ENCODE peak calls at places on chromosome 13, in four cellular contexts. One of them, this sample, is unnamed.

GRCh38 chr13:41700790-41701310 is 243.5 kb downstream of the RGCC start:
- DNase-seq in HepG2: no peak
- DNase-seq in HCT116: no peak
- DNase-seq in K562: peak; percentile 8
- DNase-seq in this sample: no peak

GRCh38 chr13:20658451-20658850 is 45.0 kb upstream of the IL17D start:
- DNase-seq in HepG2: no peak
- DNase-seq in HCT116: no peak
- DNase-seq in K562: no peak
- DNase-seq in this sample: no peak

GRCh38 chr13:33153421-33154381 is 131.9 kb downstream of the STARD13 start:
- DNase-seq in HepG2: peak; percentile 10
- DNase-seq in HCT116: no peak
- DNase-seq in K562: no peak
- DNase-seq in this sample: no peak

GRCh38 chr13:24185591-24186232 is 25.2 kb downstream of the SPATA13 start:
- DNase-seq in HepG2: no peak
- DNase-seq in HCT116: no peak
- DNase-seq in K562: no peak
- DNase-seq in this sample: no peak

GRCh38 chr13:61286148-61286745 is 129.4 kb downstream of the PCDH20 start:
- DNase-seq in HepG2: peak; percentile 2
- DNase-seq in HCT116: peak; percentile 16
- DNase-seq in K562: no peak
- DNase-seq in this sample: no peak

GRCh38 chr13:96229356-96229755 is 139.4 kb downstream of the HS6ST3 start:
- DNase-seq in HepG2: peak; percentile 21
- DNase-seq in HCT116: peak; percentile 48
- DNase-seq in K562: peak; percentile 8
- DNase-seq in this sample: peak; percentile 2

GRCh38 chr13:110816500-110816899 is 98.4 kb downstream of the ANKRD10 start:
- DNase-seq in HepG2: no peak
- DNase-seq in HCT116: no peak
- DNase-seq in K562: no peak
- DNase-seq in this sample: no peak

GRCh38 chr13:99028890-99029289 is 51.0 kb upstream of the DOCK9 start:
- DNase-seq in HepG2: no peak
- DNase-seq in HCT116: no peak
- DNase-seq in K562: peak; percentile 35
- DNase-seq in this sample: no peak

GRCh38 chr13:113658836-113659235 is 838 bp upstream of the ATP4B start:
- DNase-seq in HepG2: no peak
- DNase-seq in HCT116: no peak
- DNase-seq in K562: no peak
- DNase-seq in this sample: no peak

GRCh38 chr13:95492044-95492801 is 60.3 kb upstream of the CLDN10 start:
- DNase-seq in HepG2: no peak
- DNase-seq in HCT116: no peak
- DNase-seq in K562: no peak
- DNase-seq in this sample: no peak

GRCh38 chr13:97853550-97853949 is 99.9 kb upstream of the IPO5 start:
- DNase-seq in HepG2: no peak
- DNase-seq in HCT116: no peak
- DNase-seq in K562: no peak
- DNase-seq in this sample: no peak

GRCh38 chr13:90890435-90890834 is 457.1 kb upstream of the MIR17HG start:
- DNase-seq in HepG2: no peak
- DNase-seq in HCT116: no peak
- DNase-seq in K562: no peak
- DNase-seq in this sample: no peak

GRCh38 chr13:79810671-79811070 is 329.7 kb downstream of the NDFIP2 start:
- DNase-seq in HepG2: no peak
- DNase-seq in HCT116: no peak
- DNase-seq in K562: no peak
- DNase-seq in this sample: no peak
- TF ChIP-seq TCF7L2 in HepG2: no peak
- TF ChIP-seq TCF7L2 in HCT116: no peak
- TF ChIP-seq TCF7L2 in K562: no peak
- TF ChIP-seq TCF7L2 in this sample: peak; percentile 68

GRCh38 chr13:44313674-44314073 is 60.0 kb upstream of the SERP2 start:
- DNase-seq in HepG2: no peak
- DNase-seq in HCT116: peak; percentile 93
- DNase-seq in K562: no peak
- DNase-seq in this sample: peak; percentile 80
- TF ChIP-seq TCF7L2 in HepG2: no peak
- TF ChIP-seq TCF7L2 in HCT116: peak; percentile 38
- TF ChIP-seq TCF7L2 in K562: no peak
- TF ChIP-seq TCF7L2 in this sample: no peak

DNA sequence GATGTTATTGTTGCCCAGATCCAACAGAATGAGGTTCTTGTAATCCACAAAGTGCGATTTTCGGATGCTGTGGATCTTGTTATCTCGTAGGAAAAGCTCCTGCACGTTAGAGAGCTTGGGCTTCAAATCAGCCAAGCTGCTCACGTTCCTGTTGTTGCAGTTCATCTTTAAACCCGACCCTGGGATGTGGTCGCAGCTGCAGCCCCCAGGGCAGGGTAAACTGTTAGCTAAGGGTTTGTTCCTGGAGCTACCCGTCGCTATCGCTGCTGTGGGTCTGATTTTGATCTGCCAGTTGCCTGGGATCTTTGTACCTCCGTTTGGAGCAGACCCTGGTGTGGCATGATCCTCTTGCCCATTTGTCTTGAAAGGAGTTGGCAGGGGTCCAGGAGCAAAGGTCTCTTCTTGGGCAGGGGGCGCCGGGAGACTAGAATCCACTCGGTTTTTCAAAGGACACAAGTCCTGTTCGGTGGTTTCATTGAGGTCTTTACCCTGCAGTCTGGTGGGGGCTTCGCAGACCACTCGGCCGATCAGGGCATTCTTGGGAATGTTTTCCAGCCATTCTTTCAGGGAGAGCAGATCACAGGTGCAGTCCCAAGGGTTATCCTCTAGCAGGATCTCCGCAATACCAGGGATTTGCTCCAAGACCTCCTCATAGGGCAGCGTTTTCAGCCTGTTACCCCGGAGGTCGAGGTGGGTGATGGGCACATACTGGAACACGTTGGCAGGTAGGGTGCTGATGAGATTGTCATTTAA is 1.8 kb downstream of the SLITRK1 start:
- DNase-seq in HepG2: no peak
- DNase-seq in HCT116: no peak
- DNase-seq in K562: no peak
- DNase-seq in this sample: no peak
- TF ChIP-seq TCF7L2 in HepG2: no peak
- TF ChIP-seq TCF7L2 in HCT116: no peak
- TF ChIP-seq TCF7L2 in K562: no peak
- TF ChIP-seq TCF7L2 in this sample: no peak

DNA sequence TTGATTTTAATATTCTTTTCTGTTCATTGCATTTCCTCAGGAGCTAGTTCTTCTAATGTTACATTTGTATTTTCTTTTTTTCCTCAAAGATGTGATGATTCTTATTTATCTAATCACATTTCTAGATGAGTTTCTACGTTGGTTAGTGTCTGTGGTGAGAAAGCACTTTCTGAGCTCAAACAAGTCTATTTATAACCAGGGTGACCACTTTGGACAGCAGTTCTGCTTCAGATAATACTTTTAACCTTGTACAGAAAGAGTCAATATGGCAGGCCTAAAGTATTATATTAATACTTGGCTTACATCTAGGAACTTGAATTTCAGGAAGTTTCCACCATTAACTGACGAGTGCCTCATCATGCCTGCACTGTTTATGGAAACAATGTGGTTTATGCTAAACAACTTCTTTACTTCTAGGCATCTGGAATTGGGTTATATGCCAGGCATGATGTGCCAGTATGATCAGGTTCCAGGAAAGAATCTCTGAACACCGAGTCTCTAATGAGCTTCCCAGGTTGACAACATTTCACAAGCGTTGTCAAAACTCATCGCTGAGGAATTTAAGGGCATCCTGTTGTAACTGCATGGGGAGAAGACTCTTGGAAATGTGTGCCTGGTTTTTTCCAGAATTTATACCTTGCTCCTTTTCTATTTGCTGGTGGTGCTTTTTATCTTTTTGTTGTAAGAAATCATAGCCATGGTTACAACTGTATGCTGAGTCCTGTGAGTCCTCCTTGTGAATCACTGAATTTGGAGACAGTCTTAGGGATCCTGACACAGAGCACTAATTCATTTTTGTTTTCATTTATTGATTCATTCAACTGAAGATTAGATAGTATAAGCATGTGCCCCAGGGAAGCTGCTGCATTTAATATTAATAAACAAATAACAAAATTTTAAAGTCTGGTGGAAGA is 344.4 kb upstream of the PCDH9 start:
- DNase-seq in HepG2: no peak
- DNase-seq in HCT116: no peak
- DNase-seq in K562: no peak
- DNase-seq in this sample: no peak
- TF ChIP-seq TCF7L2 in HepG2: no peak
- TF ChIP-seq TCF7L2 in HCT116: no peak
- TF ChIP-seq TCF7L2 in K562: no peak
- TF ChIP-seq TCF7L2 in this sample: no peak

GRCh38 chr13:27379694-27380596 is 44.5 kb upstream of the GTF3A start:
- DNase-seq in HepG2: peak; percentile 60
- DNase-seq in HCT116: peak; percentile 58
- DNase-seq in K562: peak; percentile 66
- DNase-seq in this sample: no peak
- TF ChIP-seq TCF7L2 in HepG2: no peak
- TF ChIP-seq TCF7L2 in HCT116: no peak
- TF ChIP-seq TCF7L2 in K562: no peak
- TF ChIP-seq TCF7L2 in this sample: no peak

GRCh38 chr13:107531816-107532215 is 683.5 kb downstream of the LIG4 start:
- DNase-seq in HepG2: no peak
- DNase-seq in HCT116: no peak
- DNase-seq in K562: no peak
- DNase-seq in this sample: no peak
- TF ChIP-seq TCF7L2 in HepG2: no peak
- TF ChIP-seq TCF7L2 in HCT116: no peak
- TF ChIP-seq TCF7L2 in K562: no peak
- TF ChIP-seq TCF7L2 in this sample: no peak